ENCODE peak calls at places on chromosome 3, in nine cellular contexts. K, E, C, T, I, M, W, V and H are unnamed samples.

GRCh38 chr3:61638721-61639120 is 77.3 kb downstream of the PTPRG start:
- DNase-seq in K (no peak), E (no peak), C (no peak), T (no peak), I (no peak), M (peak), W (no peak), V (peak), H (no peak)

GRCh38 chr3:46987485-46988401 is 8.3 kb downstream of the NBEAL2 start:
- DNase-seq in K (no peak), E (peak), C (peak), T (peak), I (no peak), M (no peak), W (peak), V (no peak), H (peak)

GRCh38 chr3:55906896-55907295 is 419.8 kb upstream of the WNT5A start:
- DNase-seq in K (no peak), E (no peak), C (no peak), T (no peak), I (no peak), M (peak), W (no peak), V (no peak), H (peak)

GRCh38 chr3:164465172-164465571 is 613.1 kb downstream of the SI start:
- DNase-seq in K (no peak), E (no peak), C (no peak), T (peak), I (no peak), M (peak), W (no peak), V (peak), H (no peak)

GRCh38 chr3:158249183-158249582 is 139.3 kb downstream of the RSRC1 start:
- DNase-seq in K (no peak), E (no peak), C (no peak), T (no peak), I (no peak), M (no peak), W (no peak), V (no peak), H (no peak)

GRCh38 chr3:169668081-169668956 is 4.8 kb upstream of the MECOM start:
- DNase-seq in K (no peak), E (peak), C (no peak), T (peak), I (no peak), M (peak), W (peak), V (peak), H (peak)

GRCh38 chr3:5037828-5038227 is 58.6 kb downstream of the BHLHE40 start:
- DNase-seq in K (no peak), E (no peak), C (no peak), T (no peak), I (no peak), M (no peak), W (no peak), V (no peak), H (no peak)

GRCh38 chr3:16060945-16061344 is 113.5 kb upstream of the GALNT15 start:
- DNase-seq in K (peak), E (no peak), C (no peak), T (peak), I (peak), M (peak), W (peak), V (peak), H (peak)

GRCh38 chr3:65130782-65131181 is 443.0 kb upstream of the ADAMTS9 start:
- DNase-seq in K (no peak), E (no peak), C (no peak), T (no peak), I (no peak), M (no peak), W (no peak), V (no peak), H (peak)

GRCh38 chr3:170689218-170689874 is 103.5 kb upstream of the SLC7A14 start:
- DNase-seq in K (no peak), E (peak), C (peak), T (peak), I (peak), M (peak), W (no peak), V (peak), H (peak)
- H3K4me3 ChIP-seq in K (no peak), E (no peak), C (no peak), T (no peak), I (no peak), M (no peak), W (no peak), V (no peak), H (no peak)

GRCh38 chr3:126945171-126945721 is 37.7 kb upstream of the PLXNA1 start:
- DNase-seq in K (peak), E (peak), C (no peak), T (no peak), I (no peak), M (no peak), W (no peak), V (no peak), H (no peak)
- TF ChIP-seq CTCF in K (no peak), E (peak), C (no peak), T (no peak), I (no peak), M (no peak), W (no peak), V (no peak), H (no peak)

GRCh38 chr3:107235923-107236315 is 141.3 kb upstream of the CCDC54 start:
- DNase-seq in K (peak), E (peak), C (no peak), T (peak), I (peak), M (peak), W (no peak), V (peak), H (peak)
- H3K4me3 ChIP-seq in K (peak), E (no peak), C (peak), T (peak), I (peak), M (peak), W (peak), V (peak), H (peak)

DNA sequence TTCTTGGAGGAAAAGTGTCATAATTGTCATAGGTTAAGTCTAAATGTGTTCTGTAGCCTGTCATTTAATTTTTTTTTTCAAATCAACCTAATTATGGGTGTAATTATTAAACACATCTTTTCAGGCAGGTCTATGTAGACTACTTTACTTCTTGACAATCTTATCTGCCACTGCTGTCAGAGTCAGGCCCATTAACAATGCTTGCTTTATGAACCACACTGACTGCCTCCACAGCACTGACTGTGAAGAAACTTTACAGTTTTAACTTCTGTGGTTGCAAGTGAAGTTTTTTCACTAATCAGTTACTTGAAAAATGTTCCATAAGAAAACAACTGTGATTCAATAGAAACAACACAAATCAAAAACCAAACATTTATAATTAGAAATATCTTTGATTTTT is 407.8 kb downstream of the PLCL2 start:
- DNase-seq in K (no peak), E (no peak), C (no peak), T (peak), I (no peak), M (no peak), W (no peak), V (no peak), H (no peak)
- TF ChIP-seq CTCF in K (no peak), E (no peak), C (no peak), T (no peak), I (no peak), M (no peak), W (no peak), V (no peak), H (no peak)

DNA sequence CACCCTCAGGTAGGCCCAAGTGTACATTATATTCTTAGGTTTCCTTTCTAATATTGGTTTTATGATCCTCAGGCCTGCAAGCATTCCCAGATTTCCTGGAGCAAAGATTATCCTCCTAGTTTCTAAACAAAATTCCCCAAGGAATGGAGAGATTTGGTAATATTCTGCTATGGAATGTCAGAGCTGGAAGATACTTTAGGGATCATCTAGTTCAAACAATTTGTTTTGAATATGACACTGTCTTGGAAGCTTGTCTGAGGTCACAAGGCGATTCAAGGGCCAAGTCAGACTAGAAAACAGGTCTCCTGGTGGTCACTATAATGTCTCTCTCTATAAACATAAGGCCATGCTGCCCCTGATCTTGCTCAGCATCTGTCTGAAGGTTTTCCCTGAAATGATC is 143.4 kb upstream of the BCL6 start:
- DNase-seq in K (no peak), E (no peak), C (no peak), T (no peak), I (no peak), M (no peak), W (no peak), V (no peak), H (no peak)
- H3K4me3 ChIP-seq in K (no peak), E (no peak), C (no peak), T (no peak), I (no peak), M (no peak), W (no peak), V (no peak), H (no peak)